ENCODE peak calls at places on chromosomes 16 and 17, in ten cellular contexts. A is AG04450, O is MM.1S, J is fibroblast of villous mesenchyme, N is mucosa of descending colon, X is cardiac muscle cell, L is colonic mucosa, Q is cardiac fibroblast, I is AG10803, F is breast epithelium. W is an unnamed sample.

GRCh38 chr17:40646791-40647548 is 648 bp downstream of the SMARCE1 start:
- DNase-seq in A (no peak), O (peak), J (peak), N (no peak), X (peak), L (no peak), Q (peak), I (peak), F (no peak), W (peak)

GRCh38 chr16:31201511-31202401 is 804 bp downstream of the PYCARD start:
- DNase-seq in A (no peak), O (peak), J (peak), N (peak), X (no peak), L (peak), Q (no peak), I (no peak), F (no peak), W (no peak)

GRCh38 chr17:73196500-73196899 is 3.6 kb downstream of the COG1 start:
- DNase-seq in A (no peak), O (no peak), J (peak), N (peak), X (peak), L (peak), Q (peak), I (peak), F (no peak), W (no peak)

GRCh38 chr17:81722184-81723120 is 10.4 kb downstream of the SLC25A10 start:
- DNase-seq in A (no peak), O (peak), J (no peak), N (peak), X (no peak), L (peak), Q (no peak), I (peak), F (peak), W (no peak)

GRCh38 chr16:84553873-84554399 is 49.5 kb upstream of the MEAK7 start:
- DNase-seq in A (no peak), O (no peak), J (no peak), N (no peak), X (no peak), L (no peak), Q (no peak), I (no peak), F (no peak), W (no peak)

GRCh38 chr16:4714996-4715395 is 19.1 kb downstream of the ANKS3 start:
- DNase-seq in A (no peak), O (no peak), J (no peak), N (no peak), X (no peak), L (no peak), Q (no peak), I (no peak), F (no peak), W (no peak)

GRCh38 chr16:53549970-53550406 is 47.0 kb upstream of the AKTIP start:
- DNase-seq in A (peak), O (peak), J (peak), N (peak), X (peak), L (peak), Q (peak), I (peak), F (peak), W (peak)

GRCh38 chr17:36524428-36524876 is 10.2 kb downstream of the MYO19 start:
- DNase-seq in A (no peak), O (peak), J (no peak), N (no peak), X (no peak), L (no peak), Q (no peak), I (no peak), F (no peak), W (no peak)

GRCh38 chr16:81831722-81832126 is 52.6 kb downstream of the PLCG2 start:
- DNase-seq in A (no peak), O (peak), J (no peak), N (peak), X (no peak), L (peak), Q (no peak), I (peak), F (peak), W (peak)

GRCh38 chr16:4315185-4316102 is at the start of gene GLIS2:
- DNase-seq in A (no peak), O (peak), J (peak), N (no peak), X (peak), L (peak), Q (peak), I (peak), F (no peak), W (no peak)

GRCh38 chr17:11244781-11245180 is 3.8 kb downstream of the SHISA6 start:
- DNase-seq in A (no peak), O (no peak), J (no peak), N (no peak), X (no peak), L (no peak), Q (no peak), I (no peak), F (no peak), W (no peak)

GRCh38 chr16:83355570-83356218 is 452.1 kb upstream of the HSBP1 start:
- DNase-seq in A (no peak), O (no peak), J (no peak), N (no peak), X (no peak), L (no peak), Q (no peak), I (no peak), F (no peak), W (no peak)

GRCh38 chr16:85321856-85322271 is 209.6 kb upstream of the CIBAR2 start:
- DNase-seq in A (peak), O (no peak), J (peak), N (peak), X (no peak), L (peak), Q (peak), I (peak), F (peak), W (no peak)

GRCh38 chr16:35207059-35207999 is 1747.9 kb downstream of the TP53TG3F start:
- DNase-seq in A (no peak), O (peak), J (no peak), N (no peak), X (no peak), L (no peak), Q (no peak), I (no peak), F (no peak), W (no peak)

GRCh38 chr16:62829084-62829483 is 792.8 kb upstream of the CDH8 start:
- DNase-seq in A (no peak), O (no peak), J (no peak), N (no peak), X (no peak), L (no peak), Q (no peak), I (no peak), F (no peak), W (no peak)

GRCh38 chr17:42562845-42563509 is 1.0 kb downstream of the COASY start:
- DNase-seq in A (no peak), O (no peak), J (peak), N (no peak), X (no peak), L (no peak), Q (peak), I (peak), F (no peak), W (no peak)

GRCh38 chr17:72802726-72803125 is 289.8 kb downstream of the SLC39A11 start:
- DNase-seq in A (no peak), O (no peak), J (no peak), N (no peak), X (no peak), L (no peak), Q (no peak), I (no peak), F (no peak), W (no peak)

GRCh38 chr17:17391575-17392370 is 85.0 kb upstream of the MED9 start:
- DNase-seq in A (no peak), O (peak), J (no peak), N (peak), X (no peak), L (no peak), Q (no peak), I (no peak), F (no peak), W (peak)

GRCh38 chr16:55779391-55780094 is 53.4 kb downstream of the CES1 start:
- DNase-seq in A (no peak), O (no peak), J (no peak), N (no peak), X (no peak), L (no peak), Q (no peak), I (no peak), F (no peak), W (no peak)

GRCh38 chr16:85717393-85718152 is 28.8 kb upstream of the GINS2 start:
- DNase-seq in A (no peak), O (peak), J (peak), N (peak), X (peak), L (peak), Q (peak), I (peak), F (peak), W (peak)

GRCh38 chr17:79862259-79862658 is 23.0 kb upstream of the CBX4 start:
- DNase-seq in A (no peak), O (no peak), J (no peak), N (no peak), X (no peak), L (no peak), Q (no peak), I (no peak), F (no peak), W (no peak)
- H3K4me3 ChIP-seq in A (no peak), O (no peak), J (no peak), N (no peak), X (no peak), L (no peak), Q (no peak), I (no peak), F (no peak), W (no peak)

DNA sequence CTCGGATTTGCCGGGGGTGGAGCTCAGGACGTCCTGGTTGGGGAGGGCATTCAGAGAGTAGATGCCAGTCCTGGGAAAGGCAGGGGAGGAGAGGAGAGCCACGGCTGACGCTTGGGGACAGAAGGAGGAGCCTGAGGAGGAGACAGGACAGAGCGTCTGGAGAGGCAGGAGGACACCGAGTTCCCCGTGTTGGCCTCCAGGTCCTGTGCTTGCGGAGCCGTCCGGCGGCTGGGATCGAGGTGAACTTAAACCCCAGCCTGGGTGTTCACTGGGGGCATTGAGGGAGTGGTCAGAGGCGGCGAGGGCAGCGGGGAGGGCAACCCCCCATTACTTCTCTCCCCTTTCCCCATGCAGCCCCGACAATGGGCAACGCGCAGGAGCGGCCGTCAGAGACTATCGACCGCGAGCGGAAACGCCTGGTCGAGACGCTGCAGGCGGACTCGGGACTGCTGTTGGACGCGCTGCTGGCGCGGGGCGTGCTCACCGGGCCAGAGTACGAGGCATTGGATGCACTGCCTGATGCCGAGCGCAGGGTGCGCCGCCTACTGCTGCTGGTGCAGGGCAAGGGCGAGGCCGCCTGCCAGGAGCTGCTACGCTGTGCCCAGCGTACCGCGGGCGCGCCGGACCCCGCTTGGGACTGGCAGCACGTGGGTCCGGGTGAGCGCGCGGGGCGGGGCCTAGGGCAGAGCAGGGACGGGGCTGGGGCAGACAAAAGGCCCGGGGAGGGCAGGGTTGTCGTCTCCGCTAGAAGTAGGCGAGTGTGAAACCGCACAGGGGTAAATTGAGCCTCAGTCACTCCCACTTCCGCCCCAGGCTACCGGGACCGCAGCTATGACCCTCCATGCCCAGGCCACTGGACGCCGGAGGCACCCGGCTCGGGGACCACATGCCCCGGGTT is 3.7 kb downstream of the NOL3 start:
- DNase-seq in A (peak), O (peak), J (peak), N (peak), X (peak), L (peak), Q (peak), I (peak), F (peak), W (no peak)
- TF ChIP-seq CTCF in A (peak), O (peak), J (peak), N (peak), X (peak), L (no peak), Q (peak), I (peak), F (peak), W (peak)

GRCh38 chr17:80546267-80546666 is 1.6 kb downstream of the RPTOR start:
- DNase-seq in A (no peak), O (no peak), J (no peak), N (no peak), X (no peak), L (no peak), Q (no peak), I (no peak), F (no peak), W (no peak)
- H3K4me3 ChIP-seq in A (peak), O (peak), J (peak), N (no peak), X (peak), L (no peak), Q (no peak), I (peak), F (no peak), W (no peak)

DNA sequence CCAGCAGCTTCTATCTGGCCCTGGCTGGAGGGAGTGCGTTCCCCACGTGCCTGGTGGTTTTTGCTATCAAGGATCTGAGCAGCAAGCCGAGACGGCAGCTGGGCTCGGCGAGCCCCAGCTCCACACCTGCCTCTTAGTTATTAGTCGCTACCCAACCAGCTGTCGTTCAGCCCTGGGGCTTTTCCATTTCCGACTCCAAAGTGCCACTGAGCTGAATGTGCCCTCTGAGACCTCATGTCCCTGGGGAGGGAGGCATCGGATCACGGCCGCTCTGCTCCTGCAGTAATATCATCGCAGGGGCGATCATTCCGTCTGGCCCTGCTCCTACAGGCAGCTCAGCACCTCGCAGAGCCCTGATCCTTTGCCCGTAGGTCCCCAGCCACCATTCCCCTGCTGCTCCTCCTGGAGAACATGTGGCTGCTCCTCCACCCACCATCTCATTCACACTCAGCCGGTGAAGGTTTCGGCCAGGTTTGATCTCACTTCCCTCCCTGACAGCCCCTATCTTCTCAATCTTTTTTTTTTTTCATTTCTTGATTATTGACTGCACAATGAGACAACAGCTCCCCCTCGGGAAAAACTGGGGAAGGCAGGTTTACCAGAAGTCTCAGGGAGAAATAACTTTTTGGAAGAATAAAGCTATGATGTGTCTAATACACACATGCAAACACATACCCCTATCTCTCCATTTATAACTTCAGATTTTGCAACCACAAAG is 86.7 kb downstream of the ZFHX3 start:
- DNase-seq in A (no peak), O (no peak), J (peak), N (no peak), X (no peak), L (no peak), Q (peak), I (no peak), F (no peak), W (no peak)
- TF ChIP-seq CTCF in A (peak), O (no peak), J (peak), N (no peak), X (peak), L (no peak), Q (peak), I (peak), F (peak), W (no peak)

GRCh38 chr16:57868913-57869520 is 66.7 kb upstream of the KIFC3 start:
- DNase-seq in A (no peak), O (no peak), J (no peak), N (no peak), X (no peak), L (no peak), Q (no peak), I (no peak), F (no peak), W (no peak)
- H3K4me3 ChIP-seq in A (no peak), O (no peak), J (no peak), N (no peak), X (no peak), L (no peak), Q (no peak), I (no peak), F (no peak), W (no peak)